ENCODE peak calls at places on chromosomes 4 and X, in seven cellular contexts. X is RWPE2, S is dorsolateral prefrontal cortex, N is tibial nerve, K is prostate gland, Y is left ventricle myocardium inferior, C is lung. D is an unnamed sample. For H3K27me3, the result is how much of the 10 kb centered on the place peaks cover.

GRCh38 chrX:31323658-31324057 is 251.8 kb upstream of the FTHL17 start:
- DNase-seq in K (no peak), S (no peak), Y (no peak), C (no peak), X (no peak), N (no peak), D (no peak)

GRCh38 chrX:82081027-82081426 is 879.1 kb downstream of the SH3BGRL start:
- DNase-seq in Y (no peak), S (no peak), C (no peak), X (no peak), N (no peak), K (no peak), D (no peak)

GRCh38 chrX:27057883-27058282 is 405.3 kb downstream of the PPP4R3C start:
- DNase-seq in K (no peak), S (no peak), N (no peak), X (no peak), C (no peak), Y (no peak), D (no peak)

GRCh38 chrX:9681422-9681821 is 84.2 kb downstream of the GPR143 start:
- DNase-seq in N (no peak), C (no peak), S (no peak), X (no peak), K (no peak), Y (no peak), D (no peak)

GRCh38 chr4:11589676-11590075 is 161.0 kb upstream of the HS3ST1 start:
- DNase-seq in S (no peak), C (no peak), Y (no peak), K (no peak), X (no peak), N (no peak), D (no peak)

GRCh38 chr4:113452868-113453620 is 308.5 kb downstream of the CAMK2D start:
- DNase-seq in S (no peak), X (no peak), C (no peak), N (no peak), K (no peak), Y (no peak), D (no peak)

GRCh38 chr4:52051615-52052474 is 741 bp downstream of the SPATA18 start:
- DNase-seq in Y (peak), N (no peak), X (peak), K (peak), S (peak), C (peak), D (peak)

GRCh38 chr4:38563703-38564490 is 100.1 kb upstream of the KLF3 start:
- DNase-seq in X (no peak), S (peak), K (peak), N (no peak), C (no peak), Y (no peak), D (no peak)

GRCh38 chr4:117203231-117203630 is 117.9 kb upstream of the TRAM1L1 start:
- DNase-seq in N (no peak), Y (no peak), S (no peak), K (no peak), X (no peak), C (no peak), D (no peak)

GRCh38 chrX:101550362-101550761 is at the start of gene ARMCX1:
- DNase-seq in K (peak), N (peak), Y (peak), X (no peak), S (peak), C (peak), D (peak)

GRCh38 chrX:10617964-10618342 is 2.4 kb downstream of the MID1 start:
- DNase-seq in X (no peak), Y (no peak), N (no peak), C (peak), S (no peak), K (peak), D (no peak)

GRCh38 chrX:153423652-153424051 is 12.4 kb downstream of the ZFP92 start:
- DNase-seq in K (no peak), X (no peak), C (peak), N (no peak), S (no peak), Y (peak), D (no peak)

GRCh38 chr4:145098675-145099037 is 545 bp downstream of the ABCE1 start:
- DNase-seq in X (no peak), N (no peak), Y (no peak), C (peak), S (no peak), K (peak), D (no peak)

GRCh38 chr4:7124643-7125442 is 57.0 kb upstream of the GRPEL1 start:
- DNase-seq in N (peak), Y (no peak), S (no peak), K (peak), C (peak), X (peak), D (peak)

GRCh38 chr4:96729641-96730040 is 889.7 kb downstream of the PDHA2 start:
- DNase-seq in S (no peak), C (no peak), X (no peak), N (no peak), K (no peak), Y (no peak), D (no peak)

GRCh38 chrX:72057844-72058243 is 73.9 kb downstream of the RTL5 start:
- DNase-seq in S (no peak), N (no peak), X (no peak), C (no peak), Y (no peak), K (no peak), D (no peak)

GRCh38 chrX:143854006-143854405 is 29.9 kb upstream of the UBE2NL start:
- DNase-seq in X (no peak), Y (no peak), C (no peak), K (no peak), S (no peak), N (no peak), D (no peak)

GRCh38 chr4:31917334-31917733 is 1197.2 kb downstream of the PCDH7 start:
- DNase-seq in Y (no peak), C (no peak), X (no peak), K (no peak), N (no peak), S (no peak), D (no peak)

GRCh38 chr4:3790006-3790561 is 23.9 kb downstream of the ADRA2C start:
- DNase-seq in K (no peak), N (no peak), C (no peak), S (no peak), X (no peak), Y (no peak), D (no peak)
- TF ChIP-seq CTCF in K (no peak), N (no peak), C (no peak), S (no peak), X (no peak), Y (no peak), D (no peak)

GRCh38 chr4:162894387-162894786 is 272.3 kb downstream of the NAF1 start:
- DNase-seq in C (no peak), S (no peak), X (no peak), N (no peak), K (no peak), Y (no peak), D (no peak)

GRCh38 chr4:162891788-162892707 is 274.6 kb downstream of the NAF1 start:
- DNase-seq in K (no peak), Y (no peak), N (no peak), S (no peak), X (no peak), C (no peak), D (no peak)
- H3K27me3 ChIP-seq in K (under half), Y (under half), N (under half), S (under half), X (under half), C (under half), D (under half)

GRCh38 chr4:158870282-158871049 is 101.6 kb downstream of the FNIP2 start:
- DNase-seq in N (no peak), C (no peak), Y (no peak), S (no peak), K (no peak), X (no peak), D (no peak)
- H3K27ac ChIP-seq in N (no peak), C (no peak), Y (no peak), S (no peak), K (no peak), X (no peak), D (peak)

DNA sequence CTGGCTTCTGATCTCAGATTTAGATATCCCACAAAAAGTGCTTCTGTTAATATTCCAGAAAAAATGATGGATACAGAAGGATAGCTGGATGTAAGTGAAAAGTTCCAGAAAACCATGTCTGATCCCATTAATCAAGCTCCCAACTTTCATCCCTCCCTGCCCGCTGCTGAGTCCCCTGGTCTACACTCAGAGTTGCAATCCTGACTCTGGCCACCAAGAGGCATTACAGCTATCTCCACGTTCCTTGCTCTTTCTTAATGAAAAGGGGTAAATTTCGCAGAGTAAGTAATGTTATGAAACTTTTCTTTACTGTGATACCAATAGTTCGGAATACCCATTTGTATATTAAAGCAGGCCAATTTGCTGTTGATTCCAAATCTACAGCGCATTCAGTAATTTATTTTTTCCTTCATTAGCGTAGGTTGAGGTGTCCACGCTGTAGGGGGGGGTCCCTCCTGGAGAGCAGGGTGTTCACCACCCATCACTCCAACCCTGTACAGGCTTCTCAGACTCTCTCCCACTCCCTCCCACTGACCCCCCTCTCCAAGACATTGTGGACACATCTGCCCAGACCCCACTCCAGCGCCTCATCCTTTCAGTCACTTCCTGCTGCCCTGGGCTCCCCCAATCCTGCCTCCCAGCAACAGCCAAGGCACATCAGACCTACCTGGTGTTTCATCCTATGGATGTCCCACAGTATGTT is 55.1 kb downstream of the RAB40A start:
- DNase-seq in N (peak), K (peak), C (no peak), X (no peak), S (no peak), Y (no peak), D (no peak)
- TF ChIP-seq CTCF in N (peak), K (peak), C (no peak), X (no peak), S (peak), Y (peak), D (no peak)

GRCh38 chrX:23514082-23514481 is 153.2 kb upstream of the PRDX4 start:
- DNase-seq in K (no peak), X (no peak), S (no peak), Y (no peak), C (no peak), N (no peak), D (no peak)

GRCh38 chrX:23513121-23513520 is 154.2 kb upstream of the PRDX4 start:
- DNase-seq in Y (no peak), N (no peak), C (no peak), S (no peak), X (no peak), K (no peak), D (no peak)

GRCh38 chrX:23509256-23509655 is 158.0 kb upstream of the PRDX4 start:
- DNase-seq in C (no peak), S (no peak), X (no peak), K (no peak), N (no peak), Y (no peak), D (no peak)

GRCh38 chrX:23511783-23512182 is 155.5 kb upstream of the PRDX4 start:
- DNase-seq in N (no peak), X (no peak), K (no peak), C (no peak), Y (no peak), S (no peak), D (no peak)

DNA sequence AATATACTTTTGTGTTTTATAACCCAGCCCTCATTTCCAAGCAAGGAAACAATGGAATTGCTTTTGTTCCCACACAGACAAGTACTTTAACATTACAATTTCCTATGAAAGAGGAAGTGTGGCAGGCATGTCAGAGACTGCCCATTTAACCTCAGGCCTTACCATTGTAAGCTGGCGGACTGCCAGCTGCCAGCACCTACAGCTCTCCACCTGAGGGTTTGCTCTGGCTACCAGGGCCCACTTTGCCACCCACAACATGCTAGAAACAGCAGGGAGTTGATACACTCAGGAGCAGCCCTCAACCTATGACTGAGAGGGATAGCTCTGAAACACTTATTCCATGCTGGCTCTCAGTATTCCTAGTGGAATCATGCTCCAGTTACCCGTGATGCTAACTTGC is 152.3 kb upstream of the PRDX4 start:
- DNase-seq in X (no peak), Y (no peak), S (no peak), K (no peak), N (no peak), C (no peak), D (no peak)
- H3K27me3 ChIP-seq in X (under half), Y (under half), S (under half), K (under half), N (under half), C (under half), D (under half)

DNA sequence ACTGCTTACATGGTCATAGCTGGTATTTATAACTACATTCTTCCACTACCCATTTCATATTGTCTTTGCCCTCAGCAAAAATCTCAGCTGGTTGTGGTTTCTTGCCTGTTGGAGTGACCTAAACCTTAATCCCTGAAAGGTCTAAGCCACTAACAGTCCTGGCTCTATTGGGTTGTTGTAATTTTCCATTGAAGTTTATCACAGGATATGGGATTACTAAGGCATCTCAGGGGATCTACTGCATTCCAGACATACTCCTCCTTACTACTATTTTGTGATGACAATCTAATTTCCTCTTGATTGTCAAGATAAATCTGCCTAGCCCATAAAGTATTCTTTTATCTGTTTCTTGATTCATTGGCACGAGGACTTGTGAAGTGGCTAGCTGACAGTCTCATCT is 6.2 kb upstream of the OSTC start:
- DNase-seq in K (no peak), Y (no peak), S (no peak), N (no peak), C (no peak), X (no peak), D (no peak)
- H3K27ac ChIP-seq in K (no peak), Y (no peak), S (no peak), N (no peak), C (no peak), X (no peak), D (no peak)

GRCh38 chrX:49164589-49165360 is 2.2 kb downstream of the MAGIX start:
- DNase-seq in S (no peak), Y (no peak), C (no peak), X (no peak), K (no peak), N (no peak), D (no peak)

GRCh38 chrX:49165901-49166881 is 3.6 kb downstream of the MAGIX start:
- DNase-seq in C (peak), S (peak), X (peak), Y (peak), N (peak), K (peak), D (peak)

GRCh38 chrX:49162620-49163019 is at the start of gene MAGIX:
- DNase-seq in Y (no peak), S (no peak), K (no peak), N (no peak), X (no peak), C (no peak), D (no peak)

GRCh38 chrX:49160908-49161307 is 1.6 kb upstream of the MAGIX start:
- DNase-seq in Y (no peak), K (no peak), C (no peak), S (no peak), N (no peak), X (no peak), D (no peak)

GRCh38 chrX:49163555-49164419 is 1.2 kb downstream of the MAGIX start:
- DNase-seq in Y (peak), S (peak), K (peak), C (peak), X (peak), N (peak), D (peak)
- TF ChIP-seq CTCF in Y (peak), S (peak), K (peak), C (peak), X (peak), N (peak), D (peak)

DNA sequence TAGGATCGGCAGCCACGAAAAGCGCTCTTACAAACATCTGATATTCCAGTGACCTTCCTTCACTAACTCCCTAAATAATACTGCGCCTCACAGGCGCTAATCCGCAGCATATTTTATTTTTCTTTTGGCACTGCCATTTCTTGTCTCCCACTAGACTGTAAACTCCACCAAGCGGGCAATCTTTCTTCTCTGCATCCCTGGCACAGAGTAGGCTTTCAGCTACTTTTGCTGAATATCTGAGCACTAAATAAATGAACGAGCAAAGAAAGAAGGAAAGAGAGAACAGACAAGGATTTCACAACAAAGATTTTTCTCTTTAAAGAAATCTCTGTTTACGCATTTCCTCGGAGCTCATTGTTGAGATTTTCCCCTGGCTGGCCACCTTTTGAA is 12.7 kb downstream of the NKX3-2 start:
- DNase-seq in S (no peak), K (no peak), X (no peak), N (no peak), Y (no peak), C (no peak), D (no peak)
- H3K27me3 ChIP-seq in S (half or more), K (half or more), X (half or more), N (half or more), Y (half or more), C (under half), D (under half)

D was measured in right atrium auricular region.